ENCODE peak calls at places on chromosomes 3 and 15, in four cellular contexts. P, D, M and F are unnamed samples.

GRCh38 chr3:84194032-84194431 is 764.8 kb upstream of the CADM2 start:
- DNase-seq in P (no peak), D (no peak), M (no peak), F (no peak)

GRCh38 chr3:99548674-99549073 is 89.7 kb upstream of the COL8A1 start:
- DNase-seq in D (no peak), P (no peak), M (no peak), F (no peak)

GRCh38 chr15:40105517-40106202 is 3.0 kb downstream of the BMF start:
- DNase-seq in D (no peak), M (no peak), P (no peak), F (no peak)

GRCh38 chr3:57011022-57011421 is 49.4 kb upstream of the SPATA12 start:
- DNase-seq in D (no peak), P (no peak), M (no peak), F (no peak)

GRCh38 chr15:90780916-90781315 is 63.8 kb downstream of the BLM start:
- DNase-seq in P (no peak), M (no peak), D (no peak), F (no peak)

GRCh38 chr3:27311400-27311799 is 57.8 kb downstream of the NEK10 start:
- DNase-seq in P (peak; percentile 56), M (no peak), D (no peak), F (no peak)

GRCh38 chr3:40382617-40382979 is 4.4 kb upstream of the ENTPD3 start:
- DNase-seq in M (no peak), P (peak; percentile 49), D (no peak), F (no peak)

GRCh38 chr15:66298803-66299251 is 5.5 kb downstream of the DIS3L start:
- DNase-seq in D (no peak), P (no peak), M (no peak), F (no peak)

GRCh38 chr15:77901251-77901881 is 176.1 kb downstream of the TBC1D2B start:
- DNase-seq in M (no peak), D (no peak), P (no peak), F (no peak)

GRCh38 chr3:143433787-143434378 is 314.3 kb downstream of the CHST2 start:
- DNase-seq in M (no peak), D (no peak), P (no peak), F (peak; percentile 21)

GRCh38 chr15:80310776-80311175 is 58.8 kb upstream of the CTXND1 start:
- DNase-seq in D (no peak), M (no peak), P (no peak), F (no peak)

GRCh38 chr3:94146455-94146854 is 83.6 kb downstream of the NSUN3 start:
- DNase-seq in M (no peak), D (no peak), P (no peak), F (no peak)

GRCh38 chr3:13162550-13163320 is 89.5 kb upstream of the IQSEC1 start:
- DNase-seq in D (no peak), P (no peak), M (no peak), F (no peak)

GRCh38 chr3:127750226-127751031 is 71.9 kb downstream of the MGLL start:
- DNase-seq in M (no peak), D (no peak), P (peak; percentile 41), F (peak; percentile 54)

GRCh38 chr3:50521572-50521971 is 18.1 kb upstream of the CACNA2D2 start:
- DNase-seq in M (no peak), D (no peak), P (no peak), F (no peak)

GRCh38 chr3:167740961-167741587 is 5.6 kb downstream of the SERPINI1 start:
- DNase-seq in M (peak; percentile 47), D (peak; percentile 30), P (no peak), F (peak; percentile 46)

GRCh38 chr3:165192610-165193192 is 3.5 kb downstream of the SLITRK3 start:
- DNase-seq in M (peak; percentile 13), D (peak; percentile 25), P (no peak), F (peak; percentile 55)

GRCh38 chr3:46669191-46669999 is 24.1 kb downstream of the ALS2CL start:
- DNase-seq in M (no peak), D (no peak), P (no peak), F (no peak)

GRCh38 chr3:13537926-13538325 is 11.0 kb upstream of the FBLN2 start:
- DNase-seq in P (peak; percentile 78), M (no peak), D (no peak), F (no peak)

GRCh38 chr15:56996746-56997470 is 78.5 kb downstream of the TCF12 start:
- DNase-seq in M (no peak), P (no peak), D (no peak), F (no peak)

GRCh38 chr3:30915782-30916181 is 21.3 kb upstream of the GADL1 start:
- DNase-seq in D (no peak), P (no peak), M (no peak), F (no peak)

GRCh38 chr15:57554063-57554820 is 37.5 kb upstream of the MYZAP start:
- DNase-seq in P (no peak), D (no peak), M (no peak), F (no peak)

GRCh38 chr3:16885948-16886683 is 1.4 kb downstream of the PLCL2 start:
- DNase-seq in P (no peak), D (no peak), M (no peak), F (no peak)

GRCh38 chr3:65751123-65751700 is 287.5 kb downstream of the MAGI1 start:
- DNase-seq in D (peak; percentile 68), M (peak; percentile 80), P (peak; percentile 17), F (peak; percentile 79)

GRCh38 chr15:81336568-81336967 is 12.6 kb upstream of the STARD5 start:
- DNase-seq in M (no peak), D (no peak), P (no peak), F (no peak)